ENCODE peak calls at places on chromosomes 7 and 10, in seven cellular contexts. T is fibroblast of lung; A is heart left ventricle; O is tibial artery; X is cardiac muscle cell; P is CD8-positive, alpha-beta memory T cell; D is body of pancreas. E is an unnamed sample.

GRCh38 chr7:158416283-158416933 is 171.2 kb downstream of the PTPRN2 start:
- DNase-seq in D (peak; percentile 30), P (no peak), O (peak; percentile 2), A (no peak), X (no peak), T (no peak), E (no peak)

GRCh38 chr7:42440951-42441350 is 203.9 kb upstream of the GLI3 start:
- DNase-seq in X (no peak), D (no peak), T (no peak), A (no peak), O (no peak), P (no peak), E (no peak)

GRCh38 chr10:109926141-109926745 is 2.9 kb upstream of the XPNPEP1 start:
- DNase-seq in D (no peak), O (no peak), X (no peak), P (no peak), T (no peak), A (no peak), E (no peak)

GRCh38 chr7:149728491-149729375 is 44.7 kb downstream of the ZNF467 start:
- DNase-seq in D (no peak), X (no peak), T (no peak), P (no peak), A (no peak), O (peak; percentile 42), E (no peak)

GRCh38 chr7:81267508-81267907 is 348.7 kb upstream of the SEMA3C start:
- DNase-seq in A (no peak), O (no peak), T (no peak), X (peak; percentile 21), P (no peak), D (peak; percentile 69), E (no peak)

GRCh38 chr7:108190891-108191290 is 60.7 kb upstream of the LAMB4 start:
- DNase-seq in O (no peak), D (no peak), P (no peak), X (peak; percentile 40), A (no peak), T (peak; percentile 23), E (no peak)

GRCh38 chr7:155969192-155969929 is 157.1 kb upstream of the SHH start:
- DNase-seq in P (no peak), D (no peak), T (no peak), X (no peak), A (no peak), O (no peak), E (peak; percentile 31)

GRCh38 chr10:14665304-14665703 is 109.4 kb downstream of the FAM107B start:
- DNase-seq in A (no peak), T (peak; percentile 19), O (no peak), P (no peak), X (peak; percentile 63), D (peak; percentile 26), E (peak; percentile 63)

GRCh38 chr7:113085781-113086390 is 741 bp downstream of the GPR85 start:
- DNase-seq in A (no peak), P (no peak), D (no peak), X (peak; percentile 5), T (peak; percentile 43), O (no peak), E (no peak)

GRCh38 chr10:124744688-124745055 is 494 bp upstream of the FAM53B start:
- DNase-seq in T (peak; percentile 69), P (no peak), D (no peak), X (peak; percentile 76), A (no peak), O (no peak), E (no peak)

GRCh38 chr7:73841689-73842247 is 548 bp downstream of the METTL27 start:
- DNase-seq in P (no peak), O (peak; percentile 72), D (no peak), T (no peak), A (no peak), X (no peak), E (no peak)
- H3K27ac ChIP-seq in P (peak overlapping the region; percentile 51), O (peak overlapping the region; percentile 81), D (peak overlapping the region; percentile 82), T (peak overlapping the region; percentile 59), A (no peak overlapping the region), X (no peak overlapping the region), E (peak overlapping the region; percentile 33)

GRCh38 chr7:121392277-121393004 is 3.7 kb downstream of the FAM3C start:
- DNase-seq in D (no peak), O (no peak), X (no peak), P (no peak), A (no peak), T (no peak), E (no peak)

GRCh38 chr7:121393005-121393366 is 3.1 kb downstream of the FAM3C start:
- DNase-seq in D (no peak), X (no peak), T (no peak), A (no peak), P (no peak), O (no peak), E (no peak)

GRCh38 chr7:121390109-121390508 is 6.0 kb downstream of the FAM3C start:
- DNase-seq in P (no peak), O (no peak), T (no peak), A (no peak), X (no peak), D (no peak), E (no peak)

GRCh38 chr7:121388950-121389349 is 7.2 kb downstream of the FAM3C start:
- DNase-seq in D (no peak), A (no peak), O (no peak), T (no peak), P (no peak), X (no peak), E (no peak)

GRCh38 chr7:121391686-121392085 is 4.4 kb downstream of the FAM3C start:
- DNase-seq in O (no peak), T (no peak), P (no peak), X (no peak), A (no peak), D (no peak), E (no peak)
- H3K4me1 ChIP-seq in O (peaks cover 15% of the 10 kb centered on the region), T (peaks cover 2% of the 10 kb centered on the region), P (peaks cover 26% of the 10 kb centered on the region), X (no peaks in the 10 kb centered on the region), A (peaks cover 13% of the 10 kb centered on the region), D (peaks cover 46% of the 10 kb centered on the region), E (peaks cover 13% of the 10 kb centered on the region)

GRCh38 chr10:5812283-5813090 is 747 bp downstream of the GDI2 start:
- DNase-seq in P (peak; percentile 9), D (peak; percentile 48), T (no peak), O (peak; percentile 73), A (peak; percentile 47), X (peak; percentile 28), E (peak; percentile 40)

GRCh38 chr10:5811387-5811821 is 1.8 kb downstream of the GDI2 start:
- DNase-seq in P (no peak), O (no peak), A (no peak), T (peak; percentile 60), X (peak; percentile 52), D (no peak), E (no peak)

GRCh38 chr10:5806745-5807144 is 6.5 kb downstream of the GDI2 start:
- DNase-seq in P (no peak), A (no peak), X (no peak), D (no peak), T (no peak), O (no peak), E (peak; percentile 15)

GRCh38 chr10:5810235-5810634 is 3.0 kb downstream of the GDI2 start:
- DNase-seq in P (no peak), O (no peak), D (no peak), X (no peak), T (no peak), A (no peak), E (no peak)

DNA sequence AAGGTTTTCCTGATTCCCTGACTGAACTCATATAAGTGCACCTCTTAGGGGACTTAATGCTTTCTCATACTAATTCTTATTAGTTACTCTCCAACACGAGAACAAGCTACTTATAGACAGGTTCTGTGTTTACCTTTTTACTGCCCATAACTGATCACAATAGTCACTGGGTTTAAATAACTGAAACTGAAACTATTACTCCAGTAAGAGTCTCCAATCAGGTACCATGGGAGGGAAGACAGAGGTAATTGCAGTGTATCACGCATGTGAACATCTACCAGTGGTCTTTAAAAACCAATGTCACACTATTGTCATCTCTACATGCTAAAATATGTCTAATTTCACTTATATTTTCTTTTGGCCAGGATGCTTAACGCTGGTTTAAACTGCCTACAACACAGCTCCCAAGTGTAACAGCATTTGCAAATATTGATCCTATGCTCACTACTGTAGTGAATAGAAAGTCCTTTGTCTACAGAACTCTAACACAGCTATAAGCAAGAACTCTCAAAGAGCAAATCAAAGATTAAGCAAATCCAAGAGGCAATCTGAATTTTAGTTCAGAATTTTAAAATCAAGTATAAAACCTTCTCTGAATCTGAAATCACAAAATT is 3.6 kb downstream of the GDI2 start:
- DNase-seq in O (no peak), P (no peak), A (no peak), T (no peak), D (no peak), X (no peak), E (peak; percentile 65)
- H3K36me3 ChIP-seq in O (no peaks in the 10 kb centered on the region), P (peaks cover 4% of the 10 kb centered on the region), A (peaks cover 4% of the 10 kb centered on the region), T (no peaks in the 10 kb centered on the region), D (no peaks in the 10 kb centered on the region), X (no peaks in the 10 kb centered on the region), E (no peaks in the 10 kb centered on the region)

GRCh38 chr7:100162874-100163533 is 4.5 kb upstream of the TRAPPC14 start:
- DNase-seq in A (no peak), D (no peak), O (no peak), X (no peak), P (peak; percentile 66), T (no peak), E (peak; percentile 79)
- H3K27ac ChIP-seq in A (no peak overlapping the region), D (no peak overlapping the region), O (no peak overlapping the region), X (no peak overlapping the region), P (no peak overlapping the region), T (no peak overlapping the region), E (peak overlapping the region; percentile 26)

DNA sequence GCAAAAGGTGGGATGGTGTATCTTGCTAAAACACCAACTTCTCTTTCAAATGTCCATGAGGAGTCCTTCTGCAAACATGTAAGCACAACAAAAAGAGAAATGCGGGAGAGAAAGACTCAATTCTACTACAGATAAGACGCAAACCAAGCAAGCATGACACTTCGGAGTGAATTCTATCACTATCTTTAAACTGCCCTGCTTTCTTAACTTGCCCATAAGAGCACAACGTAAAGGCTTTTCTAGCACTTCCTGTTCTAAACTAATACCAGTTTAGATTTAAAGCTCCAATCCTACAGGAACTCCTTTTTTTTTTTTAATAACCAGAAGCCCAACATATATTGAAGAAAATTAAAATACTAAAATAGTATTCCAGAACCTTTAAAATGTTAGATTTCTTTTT is 8.4 kb downstream of the RHEB start:
- DNase-seq in P (no peak), O (no peak), X (no peak), T (no peak), A (no peak), D (no peak), E (no peak)
- H3K4me1 ChIP-seq in P (peaks cover 49% of the 10 kb centered on the region), O (peaks cover 53% of the 10 kb centered on the region), X (peaks cover 32% of the 10 kb centered on the region), T (peaks cover 6% of the 10 kb centered on the region), A (peaks cover 84% of the 10 kb centered on the region), D (peaks cover 32% of the 10 kb centered on the region), E (peaks cover 3% of the 10 kb centered on the region)

GRCh38 chr10:62669351-62669750 is 135.2 kb upstream of the ADO start:
- DNase-seq in O (no peak), A (no peak), D (no peak), X (no peak), P (no peak), T (no peak), E (no peak)
- H3K36me3 ChIP-seq in O (no peaks in the 10 kb centered on the region), A (no peaks in the 10 kb centered on the region), D (no peaks in the 10 kb centered on the region), X (no peaks in the 10 kb centered on the region), P (no peaks in the 10 kb centered on the region), T (no peaks in the 10 kb centered on the region), E (no peaks in the 10 kb centered on the region)

E was measured in small intestine.